ENCODE peak calls at places on chromosomes 13 and 19, in ten cellular contexts. N, G, M, B, R, S, P, K, Q and T are unnamed samples.

GRCh38 chr19:43781630-43782310 is 997 bp upstream of the KCNN4 start:
- DNase-seq in N (no peak), G (no peak), M (no peak), B (no peak), R (no peak), S (no peak), P (no peak), K (no peak), Q (no peak), T (no peak)

GRCh38 chr19:17716309-17716929 is 2.9 kb upstream of the MAP1S start:
- DNase-seq in N (no peak), G (no peak), M (no peak), B (no peak), R (no peak), S (no peak), P (no peak), K (no peak), Q (no peak), T (no peak)

GRCh38 chr13:28492527-28493367 is 2.2 kb downstream of the FLT1 start:
- DNase-seq in N (peak; percentile 38), G (no peak), M (no peak), B (peak; percentile 78), R (no peak), S (no peak), P (no peak), K (no peak), Q (peak; percentile 46), T (no peak)

GRCh38 chr13:48585456-48585840 is 52.6 kb upstream of the RCBTB2 start:
- DNase-seq in N (no peak), G (no peak), M (peak; percentile 39), B (peak; percentile 57), R (no peak), S (no peak), P (no peak), K (no peak), Q (peak; percentile 68), T (peak; percentile 77)

GRCh38 chr13:34701919-34702318 is 240.2 kb upstream of the NBEA start:
- DNase-seq in N (peak; percentile 28), G (no peak), M (no peak), B (no peak), R (no peak), S (no peak), P (no peak), K (no peak), Q (no peak), T (no peak)

GRCh38 chr19:903266-903797 is 9.7 kb downstream of the R3HDM4 start:
- DNase-seq in N (no peak), G (no peak), M (peak; percentile 55), B (peak; percentile 39), R (no peak), S (no peak), P (no peak), K (no peak), Q (peak; percentile 81), T (no peak)

GRCh38 chr13:51981355-51981754 is 29.9 kb downstream of the ATP7B start:
- DNase-seq in N (peak; percentile 56), G (no peak), M (no peak), B (peak; percentile 54), R (peak; percentile 51), S (no peak), P (no peak), K (no peak), Q (no peak), T (no peak)

GRCh38 chr13:75353786-75354193 is 128.2 kb downstream of the TBC1D4 start:
- DNase-seq in N (no peak), G (no peak), M (peak; percentile 18), B (no peak), R (no peak), S (no peak), P (no peak), K (no peak), Q (no peak), T (no peak)

GRCh38 chr19:40464059-40465024 is 1.2 kb downstream of the BLVRB start:
- DNase-seq in N (peak; percentile 82), G (peak; percentile 80), M (peak; percentile 90), B (peak; percentile 89), R (peak; percentile 97), S (peak; percentile 51), P (peak; percentile 91), K (peak; percentile 71), Q (peak; percentile 81), T (peak; percentile 80)

GRCh38 chr19:1730157-1730556 is 23.1 kb upstream of the ONECUT3 start:
- DNase-seq in N (no peak), G (no peak), M (no peak), B (no peak), R (no peak), S (no peak), P (no peak), K (no peak), Q (no peak), T (no peak)